ENCODE peak calls at places on chromosomes 12 and 14, in four cellular contexts. L is K562, W is ovary, X is stomach. S is an unnamed sample.

GRCh38 chr14:96351986-96352385 is 11.2 kb downstream of the ATG2B start:
- DNase-seq in X (no peak), L (no peak), W (no peak), S (no peak)

GRCh38 chr12:64824130-64824499 is 332 bp upstream of the TBC1D30 start:
- DNase-seq in L (no peak), X (no peak), W (no peak), S (no peak)

GRCh38 chr14:96445844-96446710 is 54.1 kb downstream of the AK7 start:
- DNase-seq in W (no peak), X (no peak), L (no peak), S (no peak)

GRCh38 chr12:52949413-52950331 is 754 bp downstream of the KRT18 start:
- DNase-seq in L (peak; percentile 88), W (no peak), X (peak; percentile 81), S (peak; percentile 75)

GRCh38 chr12:71981149-71981548 is 42.5 kb downstream of the TPH2 start:
- DNase-seq in W (no peak), L (no peak), X (no peak), S (no peak)

GRCh38 chr14:97977711-97978261 is 1180.6 kb downstream of the VRK1 start:
- DNase-seq in L (no peak), X (peak; percentile 59), W (peak; percentile 81), S (peak; percentile 96)

GRCh38 chr12:132046561-132046960 is 96.8 kb downstream of the EP400 start:
- DNase-seq in X (no peak), L (no peak), W (no peak), S (no peak)

GRCh38 chr14:55353686-55354467 is 57.8 kb downstream of the ATG14 start:
- DNase-seq in L (no peak), W (no peak), X (no peak), S (no peak)

GRCh38 chr12:7899755-7900154 is 27.0 kb upstream of the SLC2A14 start:
- DNase-seq in X (no peak), L (no peak), W (no peak), S (no peak)

GRCh38 chr14:34199585-34199984 is 248.7 kb upstream of the EGLN3 start:
- DNase-seq in L (no peak), W (no peak), X (no peak), S (no peak)

GRCh38 chr14:41505491-41505890 is 101.2 kb upstream of the LRFN5 start:
- DNase-seq in L (no peak), W (no peak), X (no peak), S (no peak)

GRCh38 chr14:35362911-35363374 is 41.6 kb downstream of the NFKBIA start:
- DNase-seq in W (no peak), X (no peak), L (no peak), S (peak; percentile 71)

GRCh38 chr14:93103392-93104080 is 12.2 kb downstream of the ITPK1 start:
- DNase-seq in W (no peak), L (no peak), X (peak; percentile 74), S (peak; percentile 41)

GRCh38 chr12:25933001-25933400 is 25.5 kb upstream of the RASSF8 start:
- DNase-seq in X (no peak), L (no peak), W (no peak), S (no peak)

GRCh38 chr12:96195845-96196451 is 1.8 kb downstream of the ELK3 start:
- DNase-seq in X (no peak), L (peak; percentile 45), W (no peak), S (no peak)

GRCh38 chr12:3135522-3136461 is 58.6 kb downstream of the TSPAN9 start:
- DNase-seq in W (no peak), L (peak; percentile 70), X (no peak), S (peak; percentile 38)

GRCh38 chr14:100282766-100283419 is 23.4 kb downstream of the SLC25A29 start:
- DNase-seq in L (no peak), X (peak; percentile 14), W (no peak), S (peak; percentile 48)

GRCh38 chr12:122471324-122472226 is 29.2 kb downstream of the ZCCHC8 start:
- DNase-seq in L (peak; percentile 35), W (no peak), X (peak; percentile 22), S (no peak)

GRCh38 chr12:30447061-30447750 is 248.5 kb downstream of the IPO8 start:
- DNase-seq in X (no peak), L (no peak), W (no peak), S (no peak)

GRCh38 chr12:127284870-127285431 is 982.0 kb upstream of the TMEM132C start:
- DNase-seq in X (no peak), L (no peak), W (no peak), S (no peak)

GRCh38 chr12:114767906-114768697 is 84.1 kb upstream of the TBX3 start:
- DNase-seq in W (peak; percentile 54), X (no peak), L (no peak), S (no peak)

GRCh38 chr14:90654831-90655276 is 161.4 kb downstream of the TTC7B start:
- DNase-seq in W (peak; percentile 72), X (no peak), L (no peak), S (peak; percentile 27)

GRCh38 chr14:22469541-22470303 is 119.3 kb downstream of the DAD1 start:
- DNase-seq in W (no peak), L (no peak), X (no peak), S (no peak)

GRCh38 chr14:22472466-22472865 is 116.6 kb downstream of the DAD1 start:
- DNase-seq in X (no peak), L (no peak), W (no peak), S (no peak)

GRCh38 chr14:22474730-22475351 is 114.2 kb downstream of the DAD1 start:
- DNase-seq in L (no peak), X (no peak), W (no peak), S (no peak)

GRCh38 chr14:22472935-22473854 is 115.8 kb downstream of the DAD1 start:
- DNase-seq in W (no peak), L (peak; percentile 33), X (peak; percentile 63), S (peak; percentile 59)

DNA sequence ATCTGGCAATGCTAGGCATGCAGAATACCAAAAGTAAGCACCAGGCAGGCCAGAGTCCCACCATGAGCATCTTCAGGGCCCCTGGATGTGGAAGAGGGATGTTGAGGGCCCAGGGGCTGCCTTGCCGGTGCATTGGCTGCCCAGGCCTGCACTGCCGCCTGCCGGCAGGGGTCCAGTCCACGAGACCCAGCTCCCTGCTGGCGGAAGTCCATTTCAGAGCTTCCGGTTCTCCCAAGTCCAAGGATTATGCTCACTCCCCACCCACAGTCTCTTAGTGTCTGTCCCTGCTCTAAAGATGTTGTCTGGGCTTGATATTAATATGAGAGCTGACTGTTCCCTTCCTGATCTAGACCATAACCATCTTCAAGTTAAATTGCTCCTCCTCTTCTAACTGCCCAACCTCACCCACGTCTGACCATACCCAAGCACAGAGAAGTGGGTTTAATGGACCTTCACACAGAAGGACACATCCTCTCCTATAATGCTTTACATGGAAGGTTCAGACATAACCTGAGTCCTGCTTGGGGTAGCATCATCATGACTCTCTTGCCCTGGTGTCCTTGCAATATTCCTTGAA is 117.4 kb downstream of the DAD1 start:
- DNase-seq in X (peak; percentile 69), W (peak; percentile 24), L (peak; percentile 68), S (peak; percentile 56)
- TF ChIP-seq CTCF in X (peak; percentile 42), W (no peak), L (peak; percentile 86), S (peak; percentile 41)

GRCh38 chr14:32939254-32940065 is 781 bp downstream of the NPAS3 start:
- DNase-seq in X (peak; percentile 68), L (no peak), W (peak; percentile 85), S (peak; percentile 90)
- TF ChIP-seq POLR2A in X (no peak), L (no peak), W (no peak), S (no peak)

GRCh38 chr14:20487402-20487742 is 18.0 kb upstream of the RNASE10 start:
- DNase-seq in X (no peak), W (no peak), L (no peak), S (no peak)
- TF ChIP-seq CTCF in X (no peak), W (no peak), L (peak; percentile 14), S (no peak)

DNA sequence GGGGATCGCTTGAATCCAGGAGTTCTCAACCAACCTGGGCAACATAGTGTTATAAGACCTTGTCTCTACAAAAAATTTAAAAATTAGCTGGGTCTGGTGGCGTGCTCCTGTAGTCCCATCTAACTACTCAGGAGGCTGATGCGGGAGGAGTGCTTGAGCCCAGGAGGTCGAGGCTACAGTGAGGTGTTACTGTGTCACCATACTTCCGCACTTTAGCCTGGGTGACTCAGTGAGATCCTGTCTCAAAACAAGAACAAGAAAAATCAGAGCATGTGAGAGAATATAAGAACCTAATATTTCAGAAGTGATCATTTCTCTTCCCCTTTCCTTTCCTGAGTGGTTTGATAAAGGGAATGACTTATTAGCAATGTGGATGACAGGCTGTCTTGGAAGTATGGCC is 9.5 kb downstream of the TRAF3 start:
- DNase-seq in L (no peak), X (no peak), W (no peak), S (no peak)
- TF ChIP-seq POLR2A in L (no peak), X (no peak), W (no peak), S (no peak)

DNA sequence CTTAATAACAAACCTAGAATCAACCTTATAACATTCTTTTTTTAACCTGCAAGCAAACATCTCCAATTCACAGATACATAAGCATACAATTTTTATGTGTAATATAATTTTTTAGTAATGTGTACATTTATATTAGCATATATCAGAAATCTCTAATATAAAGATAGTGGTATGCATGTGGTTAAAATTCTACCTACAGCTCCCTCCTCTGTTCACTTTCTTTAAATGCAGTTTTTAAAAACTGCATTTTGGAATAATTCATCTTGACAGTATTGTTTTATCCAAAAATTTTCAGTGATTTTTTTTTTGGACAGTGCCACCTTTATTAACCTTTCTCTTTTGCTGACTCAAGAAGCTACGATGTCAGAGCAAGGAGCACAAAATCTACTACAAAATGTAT is 13.2 kb upstream of the RXYLT1 start:
- DNase-seq in X (no peak), W (no peak), L (no peak), S (no peak)
- TF ChIP-seq CTCF in X (no peak), W (no peak), L (no peak), S (no peak)

GRCh38 chr12:70242695-70243509 is at the start of gene CNOT2:
- DNase-seq in X (peak; percentile 88), L (peak; percentile 85), W (peak; percentile 87), S (peak; percentile 85)
- TF ChIP-seq POLR2A in X (no peak), L (peak; percentile 96), W (peak; percentile 49), S (peak; percentile 57)

S was measured in thyroid gland.